ENCODE peak calls at places on chromosome 19, in four cellular contexts. L is HepG2, E is K562, C is HCT116. A is an unnamed sample.

GRCh38 chr19:36215276-36216171 is 618 bp downstream of the ZNF146 start:
- DNase-seq in L (no peak), E (no peak), C (no peak), A (no peak)

GRCh38 chr19:48419158-48419920 is 25.9 kb downstream of the GRIN2D start:
- DNase-seq in L (no peak), E (peak), C (no peak), A (no peak)

GRCh38 chr19:13934785-13935109 is 3.5 kb downstream of the PODNL1 start:
- DNase-seq in L (no peak), E (no peak), C (no peak), A (no peak)

GRCh38 chr19:15197275-15198005 is 3.4 kb downstream of the NOTCH3 start:
- DNase-seq in L (no peak), E (no peak), C (no peak), A (no peak)

GRCh38 chr19:50711805-50712204 is 7.8 kb downstream of the SHANK1 start:
- DNase-seq in L (no peak), E (no peak), C (no peak), A (no peak)

GRCh38 chr19:18898533-18899408 is 2.8 kb upstream of the CERS1 start:
- DNase-seq in L (no peak), E (no peak), C (no peak), A (no peak)

GRCh38 chr19:4622695-4623421 is 16.5 kb upstream of the TNFAIP8L1 start:
- DNase-seq in L (peak), E (peak), C (no peak), A (no peak)

GRCh38 chr19:4715529-4716221 is 8.0 kb downstream of the DPP9 start:
- DNase-seq in L (peak), E (no peak), C (no peak), A (no peak)

GRCh38 chr19:48745208-48745995 is 1.3 kb downstream of the IZUMO1 start:
- DNase-seq in L (peak), E (peak), C (no peak), A (no peak)

GRCh38 chr19:16268676-16269319 is 55.8 kb upstream of the KLF2 start:
- DNase-seq in L (no peak), E (no peak), C (no peak), A (no peak)

GRCh38 chr19:49328741-49329140 is 3.8 kb upstream of the SLC6A16 start:
- DNase-seq in L (no peak), E (no peak), C (no peak), A (no peak)

GRCh38 chr19:48872884-48873475 is 759 bp downstream of the PPP1R15A start:
- DNase-seq in L (peak), E (peak), C (peak), A (no peak)

GRCh38 chr19:30293051-30293785 is 79.0 kb upstream of the ZNF536 start:
- DNase-seq in L (no peak), E (no peak), C (no peak), A (no peak)

GRCh38 chr19:17711851-17712250 is 7.4 kb upstream of the MAP1S start:
- DNase-seq in L (no peak), E (no peak), C (no peak), A (no peak)

GRCh38 chr19:17289489-17289888 is 7.8 kb downstream of the ANKLE1 start:
- DNase-seq in L (no peak), E (peak), C (peak), A (no peak)

GRCh38 chr19:56476671-56477428 is at the start of gene ZNF667:
- DNase-seq in L (no peak), E (no peak), C (no peak), A (no peak)

GRCh38 chr19:36019061-36019670 is 5.2 kb upstream of the ALKBH6 start:
- DNase-seq in L (no peak), E (no peak), C (no peak), A (no peak)

GRCh38 chr19:10118960-10119359 is 739 bp downstream of the EIF3G start:
- DNase-seq in L (no peak), E (no peak), C (no peak), A (no peak)

GRCh38 chr19:40805258-40805868 is 6.4 kb downstream of the EGLN2 start:
- DNase-seq in L (no peak), E (no peak), C (no peak), A (no peak)

GRCh38 chr19:18895828-18896341 is at the start of gene CERS1:
- DNase-seq in L (no peak), E (peak), C (no peak), A (no peak)

GRCh38 chr19:49862411-49863253 is 4.7 kb downstream of the PNKP start:
- DNase-seq in L (peak), E (peak), C (no peak), A (no peak)

GRCh38 chr19:50537769-50538230 is 24.1 kb upstream of the ASPDH start:
- DNase-seq in L (peak), E (peak), C (peak), A (peak)

GRCh38 chr19:12792048-12792852 is 964 bp downstream of the JUNB start:
- DNase-seq in L (peak), E (peak), C (no peak), A (no peak)

DNA sequence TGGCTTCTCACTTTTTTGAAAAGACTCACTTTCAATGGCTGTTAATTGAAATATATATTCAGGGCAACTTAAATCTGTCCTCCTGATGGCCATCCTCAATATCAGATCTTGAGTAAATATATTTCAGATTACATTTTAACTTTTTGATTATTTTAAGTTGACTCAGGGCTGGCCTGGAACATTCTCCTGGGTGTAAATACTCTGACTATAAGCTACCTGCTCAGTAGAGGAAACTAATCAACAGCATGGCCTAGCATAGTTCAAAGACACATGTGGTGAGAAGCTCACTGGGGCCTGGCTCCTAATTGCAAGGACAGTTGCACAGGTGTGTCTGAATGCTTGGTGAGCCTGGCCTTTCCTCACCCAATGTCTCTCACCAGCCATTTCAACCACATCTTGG is 5.5 kb upstream of the ZNF726 start:
- DNase-seq in L (no peak), E (no peak), C (no peak), A (no peak)
- TF ChIP-seq TCF7L2 in L (no peak), E (no peak), C (no peak), A (no peak)

GRCh38 chr19:806815-807421 is 9.7 kb downstream of the PTBP1 start:
- DNase-seq in L (no peak), E (peak), C (no peak), A (no peak)
- TF ChIP-seq POLR2AphosphoS5 in L (peak), E (no peak), C (no peak), A (no peak)

GRCh38 chr19:45507864-45508680 is 793 bp downstream of the VASP start:
- DNase-seq in L (no peak), E (peak), C (no peak), A (no peak)
- H3K27ac ChIP-seq in L (peak), E (peak), C (peak), A (peak)

GRCh38 chr19:38634757-38635482 is 12.5 kb upstream of the ACTN4 start:
- DNase-seq in L (no peak), E (peak), C (no peak), A (no peak)
- TF ChIP-seq TCF7L2 in L (no peak), E (no peak), C (no peak), A (no peak)

DNA sequence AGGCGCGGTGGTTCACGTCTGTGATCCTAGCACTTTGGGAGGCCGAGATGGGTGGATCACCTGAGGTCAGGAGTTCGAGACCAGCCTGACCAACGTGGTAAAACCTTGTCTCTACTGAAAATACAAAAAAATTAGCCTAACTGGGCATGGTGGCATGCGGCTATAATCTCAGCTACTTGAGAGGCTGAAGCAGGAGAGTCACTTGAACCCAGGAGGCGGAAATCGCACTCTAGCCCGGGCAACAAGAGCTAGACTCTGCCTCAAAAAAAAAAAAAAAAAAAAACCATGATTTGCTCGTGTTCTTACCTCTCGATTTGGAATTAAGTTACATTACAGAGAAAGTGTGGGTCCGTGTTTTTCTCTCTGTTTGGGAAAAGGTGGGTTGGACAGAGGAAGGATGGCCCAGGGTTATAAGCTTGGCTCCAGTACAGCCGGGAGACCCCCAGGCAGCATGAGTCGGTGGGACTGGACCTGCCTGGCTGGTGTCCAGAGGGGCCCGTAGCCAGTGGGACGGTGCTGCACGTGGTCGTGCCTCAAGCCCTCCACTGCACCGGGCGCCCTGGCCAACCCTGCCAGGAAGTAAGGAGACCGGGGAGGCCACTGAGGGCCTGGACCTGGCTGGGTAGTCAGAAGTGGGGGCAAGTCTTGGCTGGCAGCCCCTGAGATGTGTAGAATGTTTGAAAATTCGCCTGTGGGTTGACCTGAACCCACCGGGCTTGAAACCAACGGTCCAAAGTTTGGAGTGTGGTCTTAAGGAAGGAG is 3.7 kb downstream of the RPS15 start:
- DNase-seq in L (no peak), E (no peak), C (no peak), A (no peak)
- TF ChIP-seq POLR2AphosphoS5 in L (no peak), E (no peak), C (no peak), A (peak)

DNA sequence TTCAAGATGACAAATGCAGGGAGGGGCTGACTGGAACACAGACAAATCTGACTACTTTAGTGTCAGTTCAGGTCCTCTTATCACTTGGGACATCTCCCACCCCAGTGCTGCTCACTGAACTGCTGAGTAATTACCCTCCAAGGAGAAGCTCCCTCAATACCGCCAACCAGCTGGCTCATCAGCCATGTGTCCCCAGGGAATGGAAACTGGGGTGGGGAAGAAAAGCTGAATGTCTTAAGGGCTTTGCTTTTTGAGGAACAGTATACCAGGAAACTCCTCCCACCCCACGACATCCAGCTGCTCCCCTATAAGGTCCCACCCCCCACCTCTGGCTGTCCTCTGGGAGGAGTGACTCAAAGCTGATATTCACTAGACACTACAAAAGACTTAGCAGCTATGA is 2.0 kb downstream of the ZNF823 start:
- DNase-seq in L (no peak), E (peak), C (no peak), A (no peak)
- H3K27ac ChIP-seq in L (no peak), E (peak), C (no peak), A (no peak)

GRCh38 chr19:43229315-43229714 is 23.9 kb upstream of the PSG4 start:
- DNase-seq in L (peak), E (no peak), C (peak), A (no peak)
- TF ChIP-seq TCF7L2 in L (no peak), E (no peak), C (no peak), A (no peak)

DNA sequence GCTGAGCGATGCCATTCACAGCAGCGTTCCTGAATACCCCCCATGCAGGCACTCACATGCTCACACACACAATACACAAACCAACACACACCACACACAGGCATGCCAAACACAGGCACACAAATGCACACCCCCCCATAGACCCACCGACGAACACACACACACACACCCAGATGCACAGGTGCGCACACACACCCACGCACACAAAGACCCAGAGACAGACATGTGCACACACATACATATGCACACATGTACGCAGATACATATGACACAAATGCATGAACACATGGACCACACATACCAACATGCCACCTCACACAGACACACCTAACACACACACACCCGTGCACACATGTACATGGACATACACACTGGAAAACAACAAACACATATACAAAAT is 7.0 kb upstream of the CSNK1G2 start:
- DNase-seq in L (no peak), E (no peak), C (no peak), A (no peak)
- TF ChIP-seq POLR2AphosphoS5 in L (no peak), E (no peak), C (no peak), A (no peak)